ENCODE peak calls at places on chromosomes 6 and 20, in six cellular contexts. One of them, this sample, is unnamed.

GRCh38 chr6:2984738-2985381 is 13.5 kb upstream of the SERPINB6 start:
- DNase-seq in lower lobe of right lung: no peak
- DNase-seq in heart right ventricle: no peak
- DNase-seq in ovary: no peak
- DNase-seq in nephron progenitor cell: no peak
- DNase-seq in right atrium auricular region: no peak
- DNase-seq in this sample: no peak

GRCh38 chr6:68967549-68968300 is 332.6 kb downstream of the ADGRB3 start:
- DNase-seq in lower lobe of right lung: peak
- DNase-seq in heart right ventricle: peak
- DNase-seq in ovary: peak
- DNase-seq in nephron progenitor cell: peak
- DNase-seq in right atrium auricular region: peak
- DNase-seq in this sample: peak

GRCh38 chr20:25005220-25005619 is 12.7 kb upstream of the APMAP start:
- DNase-seq in lower lobe of right lung: no peak
- DNase-seq in heart right ventricle: peak
- DNase-seq in ovary: no peak
- DNase-seq in nephron progenitor cell: no peak
- DNase-seq in right atrium auricular region: no peak
- DNase-seq in this sample: no peak

GRCh38 chr6:137443901-137444300 is 50.3 kb downstream of the OLIG3 start:
- DNase-seq in lower lobe of right lung: no peak
- DNase-seq in heart right ventricle: no peak
- DNase-seq in ovary: no peak
- DNase-seq in nephron progenitor cell: no peak
- DNase-seq in right atrium auricular region: no peak
- DNase-seq in this sample: no peak

GRCh38 chr6:116450769-116451740 is 10.1 kb upstream of the CALHM6 start:
- DNase-seq in lower lobe of right lung: peak
- DNase-seq in heart right ventricle: no peak
- DNase-seq in ovary: no peak
- DNase-seq in nephron progenitor cell: no peak
- DNase-seq in right atrium auricular region: no peak
- DNase-seq in this sample: no peak

GRCh38 chr6:157428418-157429202 is 47.6 kb downstream of the ZDHHC14 start:
- DNase-seq in lower lobe of right lung: no peak
- DNase-seq in heart right ventricle: no peak
- DNase-seq in ovary: no peak
- DNase-seq in nephron progenitor cell: no peak
- DNase-seq in right atrium auricular region: no peak
- DNase-seq in this sample: no peak

GRCh38 chr6:72421387-72421786 is 200.5 kb upstream of the KCNQ5 start:
- DNase-seq in lower lobe of right lung: no peak
- DNase-seq in heart right ventricle: no peak
- DNase-seq in ovary: no peak
- DNase-seq in nephron progenitor cell: no peak
- DNase-seq in right atrium auricular region: no peak
- DNase-seq in this sample: no peak

GRCh38 chr6:130943738-130944137 is 116.5 kb downstream of the SMLR1 start:
- DNase-seq in lower lobe of right lung: no peak
- DNase-seq in heart right ventricle: no peak
- DNase-seq in ovary: no peak
- DNase-seq in nephron progenitor cell: no peak
- DNase-seq in right atrium auricular region: no peak
- DNase-seq in this sample: no peak

GRCh38 chr6:147192278-147192911 is 11.8 kb upstream of the STXBP5 start:
- DNase-seq in lower lobe of right lung: no peak
- DNase-seq in heart right ventricle: no peak
- DNase-seq in ovary: no peak
- DNase-seq in nephron progenitor cell: no peak
- DNase-seq in right atrium auricular region: no peak
- DNase-seq in this sample: no peak

GRCh38 chr6:159828074-159828473 is 28.0 kb downstream of the PNLDC1 start:
- DNase-seq in lower lobe of right lung: peak
- DNase-seq in heart right ventricle: no peak
- DNase-seq in ovary: no peak
- DNase-seq in nephron progenitor cell: no peak
- DNase-seq in right atrium auricular region: no peak
- DNase-seq in this sample: no peak

GRCh38 chr6:43547202-43547601 is 28.6 kb downstream of the XPO5 start:
- DNase-seq in lower lobe of right lung: no peak
- DNase-seq in heart right ventricle: no peak
- DNase-seq in ovary: no peak
- DNase-seq in nephron progenitor cell: no peak
- DNase-seq in right atrium auricular region: no peak
- DNase-seq in this sample: no peak

GRCh38 chr20:50561379-50562078 is 51.3 kb downstream of the PTPN1 start:
- DNase-seq in lower lobe of right lung: no peak
- DNase-seq in heart right ventricle: no peak
- DNase-seq in ovary: peak
- DNase-seq in nephron progenitor cell: no peak
- DNase-seq in right atrium auricular region: peak
- DNase-seq in this sample: peak

GRCh38 chr6:35088281-35089215 is 52.6 kb downstream of the TCP11 start:
- DNase-seq in lower lobe of right lung: no peak
- DNase-seq in heart right ventricle: no peak
- DNase-seq in ovary: no peak
- DNase-seq in nephron progenitor cell: no peak
- DNase-seq in right atrium auricular region: no peak
- DNase-seq in this sample: no peak

GRCh38 chr20:56706867-56707360 is 77.8 kb downstream of the TFAP2C start:
- DNase-seq in lower lobe of right lung: no peak
- DNase-seq in heart right ventricle: no peak
- DNase-seq in ovary: no peak
- DNase-seq in nephron progenitor cell: no peak
- DNase-seq in right atrium auricular region: no peak
- DNase-seq in this sample: no peak

GRCh38 chr20:41889871-41890224 is 271.7 kb upstream of the CHD6 start:
- DNase-seq in lower lobe of right lung: no peak
- DNase-seq in heart right ventricle: no peak
- DNase-seq in ovary: no peak
- DNase-seq in nephron progenitor cell: no peak
- DNase-seq in right atrium auricular region: no peak
- DNase-seq in this sample: no peak

GRCh38 chr6:42627674-42628073 is 63.8 kb downstream of the UBR2 start:
- DNase-seq in lower lobe of right lung: no peak
- DNase-seq in heart right ventricle: no peak
- DNase-seq in ovary: no peak
- DNase-seq in nephron progenitor cell: no peak
- DNase-seq in right atrium auricular region: no peak
- DNase-seq in this sample: no peak

GRCh38 chr20:34522969-34523871 is 7.0 kb downstream of the DYNLRB1 start:
- DNase-seq in lower lobe of right lung: no peak
- DNase-seq in heart right ventricle: no peak
- DNase-seq in ovary: no peak
- DNase-seq in nephron progenitor cell: peak
- DNase-seq in right atrium auricular region: peak
- DNase-seq in this sample: no peak

GRCh38 chr20:23361108-23361650 is 803 bp upstream of the GZF1 start:
- DNase-seq in lower lobe of right lung: no peak
- DNase-seq in heart right ventricle: no peak
- DNase-seq in ovary: no peak
- DNase-seq in nephron progenitor cell: no peak
- DNase-seq in right atrium auricular region: no peak
- DNase-seq in this sample: no peak

GRCh38 chr20:23358563-23358906 is 3.4 kb upstream of the GZF1 start:
- DNase-seq in lower lobe of right lung: no peak
- DNase-seq in heart right ventricle: no peak
- DNase-seq in ovary: no peak
- DNase-seq in nephron progenitor cell: no peak
- DNase-seq in right atrium auricular region: no peak
- DNase-seq in this sample: no peak

GRCh38 chr20:23356203-23356602 is 5.6 kb downstream of the NXT1 start:
- DNase-seq in lower lobe of right lung: no peak
- DNase-seq in heart right ventricle: no peak
- DNase-seq in ovary: peak
- DNase-seq in nephron progenitor cell: peak
- DNase-seq in right atrium auricular region: no peak
- DNase-seq in this sample: no peak

GRCh38 chr20:23358923-23359572 is 2.9 kb upstream of the GZF1 start:
- DNase-seq in lower lobe of right lung: no peak
- DNase-seq in heart right ventricle: no peak
- DNase-seq in ovary: no peak
- DNase-seq in nephron progenitor cell: no peak
- DNase-seq in right atrium auricular region: no peak
- DNase-seq in this sample: no peak

DNA sequence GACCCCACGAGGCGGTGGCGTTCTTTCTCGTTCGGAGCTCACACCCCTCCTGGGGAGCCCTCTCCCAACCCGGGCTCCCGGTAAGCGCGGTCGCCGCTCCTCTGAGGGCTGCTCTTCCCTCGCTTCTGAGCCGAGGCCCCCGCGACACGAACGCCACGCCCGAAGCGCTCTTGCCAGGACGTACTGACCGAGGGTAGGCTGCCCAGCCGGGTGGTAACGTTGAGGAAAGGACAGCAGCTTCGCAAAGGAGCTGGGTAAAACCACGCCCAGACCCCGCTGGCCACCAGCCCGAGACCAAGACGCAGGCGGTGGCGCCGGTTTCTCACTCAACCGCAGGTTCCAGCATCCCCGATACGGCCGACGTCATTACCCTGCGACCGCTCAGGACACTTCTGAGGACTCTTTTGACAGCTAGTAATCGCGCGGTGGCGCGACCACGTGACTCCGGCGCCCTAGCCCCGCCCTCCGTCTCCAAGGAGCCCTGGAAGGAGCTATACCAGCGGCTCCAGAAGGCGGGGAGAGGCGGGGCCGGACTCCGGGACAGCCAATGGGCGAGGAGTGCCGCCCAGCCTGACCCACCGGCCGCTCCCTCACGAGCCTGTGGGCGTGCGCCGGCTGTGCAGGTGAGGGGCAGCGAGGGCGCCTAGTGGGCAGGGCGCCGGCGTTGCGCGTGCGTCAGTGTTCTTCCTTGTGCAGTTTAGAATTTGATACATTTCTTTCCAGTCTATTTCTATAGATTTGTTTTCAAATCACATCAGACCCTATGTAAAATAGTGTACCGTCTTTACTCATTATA is 4.0 kb upstream of the GZF1 start:
- DNase-seq in lower lobe of right lung: peak
- DNase-seq in heart right ventricle: peak
- DNase-seq in ovary: peak
- DNase-seq in nephron progenitor cell: peak
- DNase-seq in right atrium auricular region: peak
- DNase-seq in this sample: peak
- TF ChIP-seq CTCF in lower lobe of right lung: peak
- TF ChIP-seq CTCF in heart right ventricle: no peak
- TF ChIP-seq CTCF in ovary: no peak
- TF ChIP-seq CTCF in nephron progenitor cell: no peak
- TF ChIP-seq CTCF in right atrium auricular region: no peak
- TF ChIP-seq CTCF in this sample: no peak

DNA sequence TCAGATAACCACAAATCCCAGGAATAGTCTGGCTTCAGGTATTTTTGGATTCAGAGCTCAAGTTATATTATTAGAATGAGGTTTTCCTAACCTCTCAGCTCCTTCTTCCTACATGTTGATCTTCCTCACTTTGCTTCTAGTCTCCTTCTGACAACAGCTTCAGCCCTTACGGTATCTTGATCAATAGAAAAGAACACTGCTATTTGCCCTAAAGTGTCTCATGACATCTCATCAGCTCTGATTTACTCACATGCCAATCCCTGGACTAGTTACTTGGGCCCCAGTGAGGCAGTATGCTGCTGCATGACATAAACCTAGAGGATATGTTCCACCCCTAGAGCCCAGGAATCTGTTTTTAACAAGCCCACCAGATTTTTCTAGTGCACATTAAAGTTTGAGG is 110.3 kb downstream of the UNC5CL start:
- DNase-seq in lower lobe of right lung: no peak
- DNase-seq in heart right ventricle: no peak
- DNase-seq in ovary: no peak
- DNase-seq in nephron progenitor cell: no peak
- DNase-seq in right atrium auricular region: no peak
- DNase-seq in this sample: no peak
- TF ChIP-seq CTCF in lower lobe of right lung: no peak
- TF ChIP-seq CTCF in heart right ventricle: no peak
- TF ChIP-seq CTCF in ovary: no peak
- TF ChIP-seq CTCF in nephron progenitor cell: no peak
- TF ChIP-seq CTCF in right atrium auricular region: no peak
- TF ChIP-seq CTCF in this sample: no peak

DNA sequence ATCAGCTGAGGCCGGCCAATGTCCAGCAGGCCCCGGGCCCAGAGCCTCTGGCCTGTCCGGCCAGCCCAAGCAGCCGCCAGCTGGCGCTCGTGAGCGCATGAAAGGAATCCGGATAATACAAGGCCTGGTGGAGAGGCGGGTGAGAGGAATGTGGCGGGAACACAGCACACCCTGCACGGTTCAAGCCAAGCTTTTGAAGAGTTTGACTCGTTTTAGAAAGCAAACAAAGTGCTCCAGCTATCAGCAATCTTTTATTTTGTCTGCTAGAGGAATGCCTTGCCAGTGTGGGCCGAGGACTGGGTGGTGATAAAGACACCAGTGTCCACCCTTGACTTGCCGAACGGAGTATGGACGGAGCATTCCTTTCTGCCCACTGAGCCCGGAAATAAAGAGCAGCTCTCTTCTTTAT is 9.3 kb upstream of the NEDD9 start:
- DNase-seq in lower lobe of right lung: peak
- DNase-seq in heart right ventricle: peak
- DNase-seq in ovary: peak
- DNase-seq in nephron progenitor cell: peak
- DNase-seq in right atrium auricular region: peak
- DNase-seq in this sample: no peak
- TF ChIP-seq CTCF in lower lobe of right lung: peak
- TF ChIP-seq CTCF in heart right ventricle: peak
- TF ChIP-seq CTCF in ovary: peak
- TF ChIP-seq CTCF in nephron progenitor cell: peak
- TF ChIP-seq CTCF in right atrium auricular region: peak
- TF ChIP-seq CTCF in this sample: peak

GRCh38 chr6:31545291-31545690 is 1.1 kb downstream of the ATP6V1G2 start:
- DNase-seq in lower lobe of right lung: no peak
- DNase-seq in heart right ventricle: no peak
- DNase-seq in ovary: no peak
- DNase-seq in nephron progenitor cell: no peak
- DNase-seq in right atrium auricular region: no peak
- DNase-seq in this sample: no peak

GRCh38 chr6:31547727-31548422 is 467 bp downstream of the NFKBIL1 start:
- DNase-seq in lower lobe of right lung: peak
- DNase-seq in heart right ventricle: no peak
- DNase-seq in ovary: peak
- DNase-seq in nephron progenitor cell: peak
- DNase-seq in right atrium auricular region: no peak
- DNase-seq in this sample: no peak

GRCh38 chr6:31548423-31548873 is 1.0 kb downstream of the NFKBIL1 start:
- DNase-seq in lower lobe of right lung: no peak
- DNase-seq in heart right ventricle: no peak
- DNase-seq in ovary: no peak
- DNase-seq in nephron progenitor cell: no peak
- DNase-seq in right atrium auricular region: no peak
- DNase-seq in this sample: no peak

GRCh38 chr6:31546339-31546961 is at the start of gene ATP6V1G2:
- DNase-seq in lower lobe of right lung: peak
- DNase-seq in heart right ventricle: peak
- DNase-seq in ovary: peak
- DNase-seq in nephron progenitor cell: peak
- DNase-seq in right atrium auricular region: peak
- DNase-seq in this sample: peak

GRCh38 chr6:31546962-31547726 is at the start of gene NFKBIL1:
- DNase-seq in lower lobe of right lung: peak
- DNase-seq in heart right ventricle: peak
- DNase-seq in ovary: peak
- DNase-seq in nephron progenitor cell: peak
- DNase-seq in right atrium auricular region: peak
- DNase-seq in this sample: peak
- TF ChIP-seq CTCF in lower lobe of right lung: peak
- TF ChIP-seq CTCF in heart right ventricle: no peak
- TF ChIP-seq CTCF in ovary: no peak
- TF ChIP-seq CTCF in nephron progenitor cell: no peak
- TF ChIP-seq CTCF in right atrium auricular region: no peak
- TF ChIP-seq CTCF in this sample: no peak

GRCh38 chr20:57938158-57939108 is 228.6 kb upstream of the PMEPA1 start:
- DNase-seq in lower lobe of right lung: no peak
- DNase-seq in heart right ventricle: peak
- DNase-seq in ovary: no peak
- DNase-seq in nephron progenitor cell: no peak
- DNase-seq in right atrium auricular region: no peak
- DNase-seq in this sample: no peak
- TF ChIP-seq CTCF in lower lobe of right lung: peak
- TF ChIP-seq CTCF in heart right ventricle: no peak
- TF ChIP-seq CTCF in ovary: no peak
- TF ChIP-seq CTCF in nephron progenitor cell: no peak
- TF ChIP-seq CTCF in right atrium auricular region: no peak
- TF ChIP-seq CTCF in this sample: no peak